ENCODE peak calls at places on chromosomes 2 and 18, in five cellular contexts. M is posterior cingulate gyrus, J is RKO, A is NCI-H1105 treated with DMSO at 0.1 percent for 48 hours, V is glomerular endothelial cell. W is an unnamed sample.

GRCh38 chr2:158779621-158780020 is 15.5 kb upstream of the DAPL1 start:
- DNase-seq in M (no peak), J (no peak), A (no peak), V (no peak), W (no peak)

GRCh38 chr2:128445533-128445900 is 126.8 kb upstream of the HS6ST1 start:
- DNase-seq in M (peak; percentile 35), J (no peak), A (no peak), V (no peak), W (no peak)

GRCh38 chr2:223532161-223532560 is 70.0 kb downstream of the SCG2 start:
- DNase-seq in M (no peak), J (no peak), A (no peak), V (no peak), W (no peak)

GRCh38 chr2:118705032-118705431 is 142.4 kb downstream of the EN1 start:
- DNase-seq in M (no peak), J (no peak), A (no peak), V (no peak), W (no peak)

GRCh38 chr2:222424729-222425671 is 657 bp downstream of the SGPP2 start:
- DNase-seq in M (peak; percentile 92), J (no peak), A (peak; percentile 44), V (no peak), W (no peak)

GRCh38 chr2:101846973-101847372 is 144.8 kb upstream of the IL1R2 start:
- DNase-seq in M (no peak), J (peak; percentile 37), A (no peak), V (no peak), W (no peak)

GRCh38 chr2:101501443-101501842 is 26.5 kb upstream of the RFX8 start:
- DNase-seq in M (no peak), J (no peak), A (no peak), V (no peak), W (no peak)

GRCh38 chr2:17573085-17573805 is 32.7 kb downstream of the VSNL1 start:
- DNase-seq in M (no peak), J (peak; percentile 26), A (no peak), V (no peak), W (no peak)

GRCh38 chr2:96109931-96110511 is 6.3 kb downstream of the ADRA2B start:
- DNase-seq in M (peak; percentile 78), J (no peak), A (no peak), V (no peak), W (no peak)

GRCh38 chr2:223722226-223722625 is 115.2 kb downstream of the AP1S3 start:
- DNase-seq in M (no peak), J (no peak), A (no peak), V (no peak), W (no peak)

GRCh38 chr2:237450583-237450982 is 36.5 kb upstream of the MLPH start:
- DNase-seq in M (no peak), J (no peak), A (no peak), V (no peak), W (no peak)

GRCh38 chr2:136000502-136000901 is 15.1 kb upstream of the DARS1 start:
- DNase-seq in M (no peak), J (no peak), A (no peak), V (no peak), W (no peak)

GRCh38 chr2:240689975-240690374 is 1.7 kb upstream of the AQP12A start:
- DNase-seq in M (peak; percentile 30), J (no peak), A (no peak), V (no peak), W (no peak)

GRCh38 chr2:113720167-113720566 is 36.3 kb downstream of the SLC35F5 start:
- DNase-seq in M (no peak), J (peak; percentile 71), A (peak; percentile 7), V (no peak), W (peak; percentile 11)

GRCh38 chr2:241087420-241088268 is 14.4 kb downstream of the MTERF4 start:
- DNase-seq in M (peak; percentile 77), J (no peak), A (no peak), V (no peak), W (no peak)

GRCh38 chr2:200479617-200480292 is 30.1 kb downstream of the KCTD18 start:
- DNase-seq in M (no peak), J (no peak), A (no peak), V (no peak), W (no peak)

GRCh38 chr2:8078760-8079159 is 603.1 kb upstream of the ID2 start:
- DNase-seq in M (no peak), J (no peak), A (no peak), V (no peak), W (no peak)

GRCh38 chr2:119170504-119170903 is 12.0 kb upstream of the C1QL2 start:
- DNase-seq in M (no peak), J (no peak), A (no peak), V (no peak), W (no peak)

GRCh38 chr18:13361422-13361821 is 142.9 kb downstream of the LDLRAD4 start:
- DNase-seq in M (peak; percentile 60), J (no peak), A (no peak), V (no peak), W (no peak)

GRCh38 chr2:150211164-150211631 is 276.3 kb downstream of the RND3 start:
- DNase-seq in M (no peak), J (no peak), A (no peak), V (no peak), W (peak; percentile 4)

GRCh38 chr18:21513292-21513691 is 87.2 kb downstream of the ESCO1 start:
- DNase-seq in M (no peak), J (no peak), A (no peak), V (no peak), W (no peak)

GRCh38 chr18:46220116-46220515 is 115.9 kb downstream of the HAUS1 start:
- DNase-seq in M (no peak), J (peak; percentile 44), A (no peak), V (no peak), W (no peak)

GRCh38 chr2:42788478-42788793 is 3.9 kb downstream of the HAAO start:
- DNase-seq in M (peak; percentile 62), J (no peak), A (no peak), V (no peak), W (no peak)

GRCh38 chr2:8704906-8705305 is 23.1 kb downstream of the ID2 start:
- DNase-seq in M (no peak), J (no peak), A (no peak), V (no peak), W (no peak)